ENCODE peak calls at places on chromosomes 11 and 22, in five cellular contexts. U is tibial artery, O is upper lobe of right lung, J is neural crest cell, H is left lung. N is an unnamed sample.
A peak's percentile ranks its signal among the peaks of the same experiment; 100 is the strongest.

GRCh38 chr11:61602775-61603569 is 22.1 kb upstream of the SYT7 start:
- DNase-seq in O (peak; percentile 71), U (peak; percentile 81), J (no peak), H (peak; percentile 63), N (no peak)

GRCh38 chr11:75024764-75025211 is 36.1 kb downstream of the NEU3 start:
- DNase-seq in H (no peak), O (no peak), J (no peak), U (no peak), N (no peak)

GRCh38 chr11:10592331-10592730 is 23.9 kb upstream of the LYVE1 start:
- DNase-seq in J (no peak), H (no peak), U (no peak), O (no peak), N (no peak)

GRCh38 chr11:120215634-120216033 is 4.8 kb downstream of the OAF start:
- DNase-seq in H (no peak), U (no peak), J (no peak), O (no peak), N (peak; percentile 90)

GRCh38 chr11:76695133-76695532 is 24.6 kb upstream of the LRRC32 start:
- DNase-seq in U (no peak), H (no peak), O (no peak), J (no peak), N (no peak)

GRCh38 chr11:134949121-134949591 is 537.1 kb upstream of the B3GAT1 start:
- DNase-seq in H (no peak), O (no peak), U (peak; percentile 90), J (no peak), N (no peak)

GRCh38 chr22:43812890-43813289 is 785 bp upstream of the EFCAB6 start:
- DNase-seq in U (no peak), J (no peak), H (no peak), O (no peak), N (no peak)

GRCh38 chr11:117443269-117444186 is 115.9 kb downstream of the CEP164 start:
- DNase-seq in U (peak; percentile 47), J (peak; percentile 69), H (no peak), O (peak; percentile 72), N (no peak)

GRCh38 chr22:29907753-29908515 is 25.0 kb downstream of the MTMR3 start:
- DNase-seq in U (no peak), H (peak; percentile 76), J (no peak), O (peak; percentile 76), N (peak; percentile 61)

GRCh38 chr22:46251266-46251665 is 1.2 kb upstream of the CDPF1 start:
- DNase-seq in O (no peak), U (no peak), H (no peak), J (no peak), N (no peak)

GRCh38 chr22:46247443-46247975 is 2.6 kb downstream of the CDPF1 start:
- DNase-seq in O (no peak), U (peak; percentile 55), J (no peak), H (no peak), N (no peak)

GRCh38 chr22:46250783-46251125 is 661 bp upstream of the CDPF1 start:
- DNase-seq in J (no peak), O (no peak), U (no peak), H (no peak), N (no peak)

GRCh38 chr22:46251816-46252380 is 1.8 kb upstream of the CDPF1 start:
- DNase-seq in J (no peak), O (no peak), H (no peak), U (no peak), N (no peak)

DNA sequence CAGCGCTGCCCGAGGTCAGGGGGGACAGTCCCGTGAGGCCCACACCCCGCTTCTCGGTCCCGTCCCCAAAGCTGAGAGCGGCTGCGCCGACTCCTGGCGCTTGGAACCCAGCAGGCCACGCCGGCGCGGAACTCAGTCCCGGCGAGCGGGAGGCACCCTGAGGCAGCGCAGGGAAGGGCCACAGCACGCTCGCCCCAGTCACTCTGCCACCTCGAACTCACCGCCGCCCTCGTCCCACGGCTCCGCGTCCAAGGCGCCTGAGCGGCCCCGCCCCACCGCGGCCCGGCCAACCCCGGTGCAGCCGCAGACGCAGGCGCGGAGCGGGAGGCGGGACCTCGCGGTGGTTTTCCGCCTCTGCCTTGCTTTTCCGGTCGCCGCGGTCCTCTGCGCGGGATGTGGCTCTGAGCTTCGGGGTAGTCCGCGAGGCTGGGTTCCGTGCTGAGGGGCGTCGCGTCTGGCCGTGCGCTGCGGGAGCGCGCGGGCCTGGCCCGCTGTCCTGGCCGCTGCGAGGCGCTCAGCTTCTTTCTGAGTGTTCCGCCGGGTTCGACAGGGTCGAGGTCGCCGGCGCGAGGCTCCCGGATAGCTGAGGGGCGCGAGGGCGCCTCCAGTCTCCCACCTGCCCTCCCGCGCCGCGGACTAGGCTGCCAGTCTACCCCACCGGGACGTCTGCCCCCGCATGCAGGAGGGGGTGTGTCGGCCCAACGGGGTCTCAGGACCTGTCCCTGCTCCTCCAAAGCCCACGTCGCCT is at the start of gene CDPF1:
- DNase-seq in H (peak; percentile 92), J (peak; percentile 82), O (peak; percentile 96), U (peak; percentile 94), N (peak; percentile 94)
- TF ChIP-seq CTCF in H (no peak), J (no peak), O (peak; percentile 7), U (no peak), N (no peak)

GRCh38 chr22:24104307-24105017 is 76.8 kb upstream of the SUSD2 start:
- DNase-seq in U (peak; percentile 57), O (peak; percentile 40), H (no peak), J (no peak), N (peak; percentile 6)

GRCh38 chr22:24105018-24105360 is 76.3 kb upstream of the SUSD2 start:
- DNase-seq in J (no peak), H (no peak), O (no peak), U (peak; percentile 81), N (peak; percentile 20)

GRCh38 chr22:24099661-24100060 is 81.6 kb upstream of the SUSD2 start:
- DNase-seq in O (peak; percentile 48), J (no peak), H (no peak), U (peak; percentile 29), N (peak; percentile 43)

GRCh38 chr22:24102366-24103200 is 78.7 kb upstream of the SUSD2 start:
- DNase-seq in H (peak; percentile 10), J (no peak), O (peak; percentile 43), U (peak; percentile 57), N (peak; percentile 9)

DNA sequence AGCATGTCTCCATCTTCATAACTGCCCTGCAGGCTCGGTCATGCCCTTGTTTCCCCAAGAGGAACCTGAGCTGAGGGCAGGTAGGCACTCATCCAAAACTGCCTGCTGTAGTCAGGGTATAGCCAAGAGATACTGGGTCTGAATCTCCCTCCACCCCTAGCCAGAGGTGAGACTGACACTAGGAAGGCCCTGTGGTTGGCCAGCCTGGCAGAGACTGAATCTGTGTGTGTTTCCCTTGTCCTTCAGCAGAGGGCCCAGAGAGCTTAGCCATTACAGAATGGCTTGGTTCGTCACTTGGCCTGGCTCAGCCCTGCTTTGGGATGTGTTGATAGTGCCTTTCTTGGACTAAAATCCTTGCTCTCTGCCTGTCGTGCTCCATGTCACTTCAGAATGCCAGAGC is 79.3 kb upstream of the SUSD2 start:
- DNase-seq in U (peak; percentile 68), H (peak; percentile 28), J (no peak), O (peak; percentile 34), N (peak; percentile 29)
- TF ChIP-seq CTCF in U (peak; percentile 33), H (no peak), J (no peak), O (peak; percentile 33), N (no peak)

DNA sequence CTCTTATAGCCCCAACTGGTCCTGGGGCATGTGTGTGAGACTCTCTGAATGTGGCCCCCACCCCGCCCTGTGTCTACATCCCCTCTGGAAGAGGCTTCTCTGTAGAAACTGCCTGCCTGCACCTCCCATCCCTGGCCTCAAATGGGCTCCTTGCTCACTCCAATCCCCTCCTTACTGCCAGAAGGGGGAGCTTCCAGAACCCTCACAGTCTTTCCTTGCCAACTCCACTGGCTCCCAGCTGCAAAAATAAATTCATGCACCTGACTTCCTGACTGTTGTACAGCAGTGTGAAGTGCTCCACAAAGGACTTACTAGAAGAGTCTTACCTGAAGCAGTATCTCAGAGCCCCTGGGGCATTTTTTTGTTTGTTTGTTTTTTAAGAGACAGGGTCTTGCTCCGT is 15.2 kb upstream of the SERPIND1 start:
- DNase-seq in U (no peak), O (no peak), J (no peak), H (no peak), N (peak; percentile 21)
- TF ChIP-seq CTCF in U (no peak), O (no peak), J (no peak), H (no peak), N (peak; percentile 13)

GRCh38 chr11:23574149-23574548 is 713.9 kb upstream of the CCDC179 start:
- DNase-seq in H (no peak), J (no peak), U (no peak), O (no peak), N (no peak)

GRCh38 chr11:23570828-23571227 is 710.6 kb upstream of the CCDC179 start:
- DNase-seq in H (no peak), J (no peak), O (no peak), U (no peak), N (no peak)

GRCh38 chr11:23573430-23573829 is 713.2 kb upstream of the CCDC179 start:
- DNase-seq in H (no peak), U (no peak), O (no peak), J (no peak), N (no peak)

GRCh38 chr11:23569134-23569533 is 708.9 kb upstream of the CCDC179 start:
- DNase-seq in O (no peak), J (no peak), U (no peak), H (no peak), N (no peak)

DNA sequence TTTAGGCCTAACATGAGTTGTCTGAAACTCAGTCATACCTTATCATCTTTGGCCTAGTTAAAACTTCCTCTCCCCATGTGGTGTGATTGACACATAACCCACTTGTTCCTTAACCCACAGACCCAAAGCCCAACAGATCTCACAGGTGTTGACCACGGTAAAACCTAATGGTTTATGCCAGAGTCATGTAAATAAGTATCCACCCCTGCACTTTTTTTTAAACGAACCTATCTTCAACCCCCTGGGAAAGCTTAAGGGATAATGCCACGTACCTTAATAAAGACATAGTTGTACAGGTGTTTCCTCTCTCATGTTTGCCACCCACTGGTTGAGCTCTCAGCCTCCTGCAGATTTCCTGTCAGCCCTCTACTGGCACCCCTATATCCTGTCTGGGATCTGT is 709.3 kb upstream of the CCDC179 start:
- DNase-seq in U (no peak), O (no peak), J (no peak), H (no peak), N (no peak)
- TF ChIP-seq CTCF in U (no peak), O (no peak), J (no peak), H (no peak), N (no peak)

N was measured in right lobe of liver.